ENCODE peak calls at places on chromosomes 7 and 10, in seven cellular contexts. One of them, this sample, is unnamed.

GRCh38 chr10:19245889-19246841 is 197.6 kb downstream of the MALRD1 start:
- DNase-seq in colonic mucosa: no peak
- DNase-seq in activated CD8-positive, alpha-beta memory T cell treated with anti-CD3 and anti-CD28 coated beads for 4 hours: no peak
- DNase-seq in HuH-7.5: no peak
- DNase-seq in fibroblast of the conjunctiva: no peak
- DNase-seq in B cell: no peak
- DNase-seq in activated naive CD8-positive, alpha-beta T cell treated with anti-CD3 and anti-CD28 coated beads, Interleukin-2, amount 50 U/mL, for 24 hours: no peak
- DNase-seq in this sample: no peak

GRCh38 chr10:43253461-43254198 is 13.2 kb downstream of the RASGEF1A start:
- DNase-seq in B cell: no peak
- DNase-seq in activated naive CD8-positive, alpha-beta T cell treated with anti-CD3 and anti-CD28 coated beads, Interleukin-2, amount 50 U/mL, for 24 hours: no peak
- DNase-seq in fibroblast of the conjunctiva: no peak
- DNase-seq in activated CD8-positive, alpha-beta memory T cell treated with anti-CD3 and anti-CD28 coated beads for 4 hours: no peak
- DNase-seq in HuH-7.5: no peak
- DNase-seq in colonic mucosa: peak; percentile 6
- DNase-seq in this sample: peak; percentile 3

GRCh38 chr7:134949171-134949570 is 37.1 kb upstream of the AGBL3 start:
- DNase-seq in activated CD8-positive, alpha-beta memory T cell treated with anti-CD3 and anti-CD28 coated beads for 4 hours: no peak
- DNase-seq in B cell: no peak
- DNase-seq in activated naive CD8-positive, alpha-beta T cell treated with anti-CD3 and anti-CD28 coated beads, Interleukin-2, amount 50 U/mL, for 24 hours: no peak
- DNase-seq in HuH-7.5: no peak
- DNase-seq in fibroblast of the conjunctiva: no peak
- DNase-seq in colonic mucosa: no peak
- DNase-seq in this sample: no peak

GRCh38 chr10:112732277-112732891 is 217.7 kb upstream of the TCF7L2 start:
- DNase-seq in colonic mucosa: no peak
- DNase-seq in B cell: no peak
- DNase-seq in fibroblast of the conjunctiva: no peak
- DNase-seq in activated naive CD8-positive, alpha-beta T cell treated with anti-CD3 and anti-CD28 coated beads, Interleukin-2, amount 50 U/mL, for 24 hours: no peak
- DNase-seq in activated CD8-positive, alpha-beta memory T cell treated with anti-CD3 and anti-CD28 coated beads for 4 hours: no peak
- DNase-seq in HuH-7.5: no peak
- DNase-seq in this sample: no peak

GRCh38 chr10:77603529-77603927 is 34.1 kb downstream of the KCNMA1 start:
- DNase-seq in activated CD8-positive, alpha-beta memory T cell treated with anti-CD3 and anti-CD28 coated beads for 4 hours: no peak
- DNase-seq in fibroblast of the conjunctiva: no peak
- DNase-seq in HuH-7.5: no peak
- DNase-seq in activated naive CD8-positive, alpha-beta T cell treated with anti-CD3 and anti-CD28 coated beads, Interleukin-2, amount 50 U/mL, for 24 hours: no peak
- DNase-seq in B cell: peak; percentile 45
- DNase-seq in colonic mucosa: peak; percentile 89
- DNase-seq in this sample: no peak

GRCh38 chr7:25726180-25726579 is 425.8 kb upstream of the NFE2L3 start:
- DNase-seq in B cell: no peak
- DNase-seq in activated naive CD8-positive, alpha-beta T cell treated with anti-CD3 and anti-CD28 coated beads, Interleukin-2, amount 50 U/mL, for 24 hours: no peak
- DNase-seq in HuH-7.5: no peak
- DNase-seq in activated CD8-positive, alpha-beta memory T cell treated with anti-CD3 and anti-CD28 coated beads for 4 hours: no peak
- DNase-seq in fibroblast of the conjunctiva: no peak
- DNase-seq in colonic mucosa: no peak
- DNase-seq in this sample: no peak

GRCh38 chr7:87416682-87417587 is 58.5 kb downstream of the ABCB4 start:
- DNase-seq in HuH-7.5: no peak
- DNase-seq in activated CD8-positive, alpha-beta memory T cell treated with anti-CD3 and anti-CD28 coated beads for 4 hours: peak; percentile 28
- DNase-seq in fibroblast of the conjunctiva: peak; percentile 66
- DNase-seq in B cell: peak; percentile 65
- DNase-seq in activated naive CD8-positive, alpha-beta T cell treated with anti-CD3 and anti-CD28 coated beads, Interleukin-2, amount 50 U/mL, for 24 hours: peak; percentile 66
- DNase-seq in colonic mucosa: peak; percentile 79
- DNase-seq in this sample: no peak

GRCh38 chr7:48636391-48637015 is 287.8 kb upstream of the CDC14C start:
- DNase-seq in activated naive CD8-positive, alpha-beta T cell treated with anti-CD3 and anti-CD28 coated beads, Interleukin-2, amount 50 U/mL, for 24 hours: no peak
- DNase-seq in activated CD8-positive, alpha-beta memory T cell treated with anti-CD3 and anti-CD28 coated beads for 4 hours: no peak
- DNase-seq in fibroblast of the conjunctiva: no peak
- DNase-seq in colonic mucosa: no peak
- DNase-seq in HuH-7.5: no peak
- DNase-seq in B cell: no peak
- DNase-seq in this sample: no peak

GRCh38 chr10:113235505-113235904 is 285.5 kb downstream of the TCF7L2 start:
- DNase-seq in HuH-7.5: no peak
- DNase-seq in activated naive CD8-positive, alpha-beta T cell treated with anti-CD3 and anti-CD28 coated beads, Interleukin-2, amount 50 U/mL, for 24 hours: no peak
- DNase-seq in colonic mucosa: no peak
- DNase-seq in fibroblast of the conjunctiva: no peak
- DNase-seq in B cell: no peak
- DNase-seq in activated CD8-positive, alpha-beta memory T cell treated with anti-CD3 and anti-CD28 coated beads for 4 hours: no peak
- DNase-seq in this sample: no peak

GRCh38 chr10:5547684-5547933 is 22.8 kb downstream of the CALML3 start:
- DNase-seq in colonic mucosa: no peak
- DNase-seq in fibroblast of the conjunctiva: no peak
- DNase-seq in activated CD8-positive, alpha-beta memory T cell treated with anti-CD3 and anti-CD28 coated beads for 4 hours: no peak
- DNase-seq in HuH-7.5: no peak
- DNase-seq in B cell: no peak
- DNase-seq in activated naive CD8-positive, alpha-beta T cell treated with anti-CD3 and anti-CD28 coated beads, Interleukin-2, amount 50 U/mL, for 24 hours: no peak
- DNase-seq in this sample: no peak

GRCh38 chr7:28272461-28272877 is 91.9 kb upstream of the JAZF1 start:
- DNase-seq in activated naive CD8-positive, alpha-beta T cell treated with anti-CD3 and anti-CD28 coated beads, Interleukin-2, amount 50 U/mL, for 24 hours: peak; percentile 39
- DNase-seq in fibroblast of the conjunctiva: peak; percentile 36
- DNase-seq in activated CD8-positive, alpha-beta memory T cell treated with anti-CD3 and anti-CD28 coated beads for 4 hours: no peak
- DNase-seq in HuH-7.5: peak; percentile 26
- DNase-seq in B cell: peak; percentile 69
- DNase-seq in colonic mucosa: peak; percentile 29
- DNase-seq in this sample: peak; percentile 16

GRCh38 chr7:137731436-137731835 is 115.3 kb downstream of the DGKI start:
- DNase-seq in activated CD8-positive, alpha-beta memory T cell treated with anti-CD3 and anti-CD28 coated beads for 4 hours: no peak
- DNase-seq in activated naive CD8-positive, alpha-beta T cell treated with anti-CD3 and anti-CD28 coated beads, Interleukin-2, amount 50 U/mL, for 24 hours: no peak
- DNase-seq in colonic mucosa: no peak
- DNase-seq in fibroblast of the conjunctiva: peak; percentile 22
- DNase-seq in B cell: no peak
- DNase-seq in HuH-7.5: no peak
- DNase-seq in this sample: no peak

GRCh38 chr10:48633381-48634197 is 28.7 kb upstream of the ARHGAP22 start:
- DNase-seq in activated naive CD8-positive, alpha-beta T cell treated with anti-CD3 and anti-CD28 coated beads, Interleukin-2, amount 50 U/mL, for 24 hours: no peak
- DNase-seq in activated CD8-positive, alpha-beta memory T cell treated with anti-CD3 and anti-CD28 coated beads for 4 hours: no peak
- DNase-seq in HuH-7.5: no peak
- DNase-seq in colonic mucosa: no peak
- DNase-seq in B cell: no peak
- DNase-seq in fibroblast of the conjunctiva: no peak
- DNase-seq in this sample: no peak

GRCh38 chr7:481219-481930 is 38.3 kb downstream of the PDGFA start:
- DNase-seq in B cell: no peak
- DNase-seq in colonic mucosa: no peak
- DNase-seq in fibroblast of the conjunctiva: no peak
- DNase-seq in activated naive CD8-positive, alpha-beta T cell treated with anti-CD3 and anti-CD28 coated beads, Interleukin-2, amount 50 U/mL, for 24 hours: no peak
- DNase-seq in HuH-7.5: no peak
- DNase-seq in activated CD8-positive, alpha-beta memory T cell treated with anti-CD3 and anti-CD28 coated beads for 4 hours: no peak
- DNase-seq in this sample: no peak

This sample was measured in 8988T.